ENCODE peak calls at places on chromosomes 7 and 10, in six cellular contexts. I is AG04449, N is brain microvascular endothelial cell, R is cardiac fibroblast, S is stomach, Q is lower leg skin. P is an unnamed sample.

GRCh38 chr7:152330827-152331226 is 105.0 kb downstream of the KMT2C start:
- DNase-seq in R (no peak), S (no peak), I (peak), N (no peak), Q (no peak), P (no peak)

GRCh38 chr7:121079425-121080169 is 91.1 kb downstream of the CPED1 start:
- DNase-seq in Q (no peak), R (peak), S (no peak), I (no peak), N (peak), P (no peak)

GRCh38 chr10:78222096-78222790 is 188.6 kb downstream of the RPS24 start:
- DNase-seq in Q (no peak), S (no peak), R (no peak), N (no peak), I (no peak), P (no peak)

GRCh38 chr10:30231071-30231652 is 117.9 kb downstream of the MTPAP start:
- DNase-seq in R (no peak), I (no peak), Q (no peak), S (no peak), N (no peak), P (no peak)

GRCh38 chr7:131555565-131556054 is 818 bp downstream of the PODXL start:
- DNase-seq in N (no peak), R (no peak), S (no peak), Q (no peak), I (no peak), P (no peak)

GRCh38 chr10:22927661-22928403 is at the start of gene ARMC3:
- DNase-seq in Q (no peak), I (no peak), R (peak), N (peak), S (peak), P (no peak)

GRCh38 chr7:106021211-106022067 is 58.4 kb downstream of the CDHR3 start:
- DNase-seq in R (no peak), I (no peak), N (no peak), S (no peak), Q (no peak), P (no peak)

GRCh38 chr10:79561257-79561656 is 1.1 kb upstream of the SFTPA2 start:
- DNase-seq in S (no peak), Q (no peak), R (no peak), N (no peak), I (no peak), P (no peak)

GRCh38 chr10:104657458-104657857 is 16.4 kb downstream of the SORCS3 start:
- DNase-seq in R (no peak), I (peak), Q (no peak), N (no peak), S (no peak), P (no peak)

GRCh38 chr7:137626469-137627067 is 220.2 kb downstream of the DGKI start:
- DNase-seq in R (peak), I (no peak), N (peak), S (peak), Q (no peak), P (no peak)

GRCh38 chr10:46545861-46546590 is 10.4 kb downstream of the GPRIN2 start:
- DNase-seq in I (no peak), N (no peak), Q (no peak), S (peak), R (no peak), P (peak)

GRCh38 chr10:76382381-76382851 is 951.0 kb downstream of the LRMDA start:
- DNase-seq in Q (no peak), S (no peak), N (peak), R (peak), I (peak), P (no peak)

GRCh38 chr7:91112902-91113321 is 151.3 kb upstream of the FZD1 start:
- DNase-seq in N (peak), I (peak), R (peak), Q (no peak), S (no peak), P (no peak)

GRCh38 chr10:98131615-98132014 is 2.8 kb upstream of the R3HCC1L start:
- DNase-seq in S (no peak), N (no peak), I (no peak), R (no peak), Q (no peak), P (no peak)

GRCh38 chr7:67398916-67399315 is 402.3 kb downstream of the TYW1 start:
- DNase-seq in N (no peak), R (no peak), S (no peak), I (no peak), Q (no peak), P (no peak)

DNA sequence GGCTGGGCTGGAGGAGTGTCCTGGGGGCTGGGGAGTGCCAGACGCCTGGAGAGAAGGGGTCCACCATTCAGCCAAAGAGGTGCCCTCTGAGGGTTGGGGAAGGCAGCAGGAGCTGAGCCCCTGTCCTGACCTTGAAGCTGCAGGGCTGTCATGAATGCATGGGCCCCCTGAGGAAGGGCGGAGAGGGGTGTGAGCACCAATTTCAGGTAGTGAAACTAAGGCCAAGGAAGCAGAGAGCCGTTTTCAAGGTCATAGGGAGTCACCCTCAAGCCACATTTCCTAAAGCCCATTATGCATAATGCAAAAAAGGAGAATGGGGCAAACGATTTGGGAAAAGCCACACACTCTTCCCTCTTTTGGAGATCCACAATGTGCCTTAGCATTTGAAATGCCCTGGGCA is 37.2 kb downstream of the FIGNL1 start:
- DNase-seq in S (no peak), N (no peak), I (no peak), Q (no peak), R (no peak), P (no peak)
- H3K4me3 ChIP-seq in S (no peak), N (no peak), I (no peak), Q (no peak), R (no peak), P (no peak)

DNA sequence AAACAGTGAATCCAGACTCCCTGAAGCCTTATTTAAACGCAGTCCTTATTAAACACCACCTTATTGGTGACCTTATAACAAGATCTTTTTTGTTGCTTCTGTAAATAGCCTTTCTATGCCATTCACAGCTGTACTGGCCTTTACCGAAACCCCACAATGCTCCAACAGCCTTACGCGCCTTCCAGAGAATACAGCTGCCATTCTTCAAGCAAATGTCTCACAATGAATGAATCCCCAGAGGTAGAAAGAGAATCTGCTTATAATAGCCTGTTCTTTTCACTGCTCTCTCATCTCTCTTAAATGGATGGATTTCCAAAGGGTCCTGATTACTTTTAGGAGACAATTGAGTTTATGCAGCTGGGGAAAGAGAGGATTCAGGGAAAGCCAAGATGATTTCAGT is 183.0 kb upstream of the PDE1C start:
- DNase-seq in N (no peak), R (no peak), Q (no peak), S (no peak), I (no peak), P (no peak)
- H3K4me3 ChIP-seq in N (no peak), R (no peak), Q (no peak), S (no peak), I (no peak), P (no peak)

DNA sequence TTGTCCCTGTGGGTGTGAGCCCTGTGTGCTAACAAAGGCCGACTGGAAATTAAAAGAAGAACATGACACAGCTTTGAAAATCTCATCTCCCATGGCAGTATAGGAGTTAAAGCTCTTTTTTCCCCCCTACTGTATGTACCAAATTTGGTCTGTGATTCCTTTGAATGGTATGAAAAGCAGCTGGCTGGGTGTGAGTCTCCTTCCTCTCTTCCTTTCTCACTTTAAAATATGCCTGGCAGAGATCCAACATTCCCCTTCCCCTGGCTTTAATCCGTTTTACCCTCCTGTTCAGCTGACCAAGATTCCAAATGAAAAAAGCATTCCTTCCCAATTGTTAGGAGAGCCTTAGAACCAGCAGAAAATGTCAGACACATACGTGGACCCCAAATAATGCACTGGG is 225.0 kb upstream of the CELF2 start:
- DNase-seq in N (peak), R (peak), S (no peak), I (peak), Q (no peak), P (no peak)
- H3K4me3 ChIP-seq in N (no peak), R (no peak), S (no peak), I (no peak), Q (no peak), P (no peak)

DNA sequence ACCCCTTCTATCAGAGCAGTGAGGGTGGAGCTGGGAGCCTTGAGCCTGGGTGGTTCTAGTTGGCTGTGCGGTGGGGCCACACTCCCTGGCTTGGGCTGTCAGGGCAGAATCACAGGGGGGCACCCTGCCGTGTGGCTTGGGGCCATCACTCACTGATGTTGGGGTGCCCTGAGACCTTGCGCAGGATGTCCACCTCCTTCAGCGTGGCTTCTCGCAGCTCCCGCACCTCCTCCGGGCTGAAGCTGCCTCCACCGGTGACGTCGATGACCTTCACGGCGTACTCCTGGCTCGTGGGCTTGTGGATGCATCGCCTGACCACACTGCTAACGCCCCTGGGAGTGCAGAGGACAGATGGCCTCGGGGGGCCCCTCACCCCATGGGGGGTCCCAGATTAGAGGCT is 5.3 kb downstream of the PHKG1 start:
- DNase-seq in N (no peak), R (no peak), S (no peak), Q (no peak), I (no peak), P (peak)
- H3K4me3 ChIP-seq in N (no peak), R (no peak), S (no peak), Q (no peak), I (no peak), P (no peak)

GRCh38 chr10:130357226-130357625 is 221.0 kb downstream of the GLRX3 start:
- DNase-seq in R (no peak), Q (no peak), I (no peak), S (no peak), N (no peak), P (no peak)
- H3K4me3 ChIP-seq in R (no peak), Q (no peak), I (no peak), S (no peak), N (no peak), P (no peak)